ENCODE peak calls at places on chromosome 13, in eight cellular contexts. L is IMR-90, D is A549, J is H1, W is K562, Z is HepG2, A is endothelial cell of umbilical vein, O is GM12878. X is an unnamed sample.

GRCh38 chr13:107348471-107348870 is 780.5 kb upstream of the ARGLU1 start:
- DNase-seq in A (no peak), L (peak; percentile 60), O (no peak), D (no peak), W (no peak), J (no peak), Z (no peak), X (no peak)

GRCh38 chr13:36341718-36342117 is 4.5 kb downstream of the SPART start:
- DNase-seq in J (no peak), O (no peak), A (no peak), L (peak; percentile 51), D (no peak), W (no peak), Z (no peak), X (no peak)

GRCh38 chr13:99442273-99442895 is 58.9 kb upstream of the TM9SF2 start:
- DNase-seq in Z (peak; percentile 35), O (no peak), D (peak; percentile 35), L (peak; percentile 45), A (peak; percentile 58), J (no peak), W (peak; percentile 30), X (peak; percentile 39)

GRCh38 chr13:24147570-24147963 is 13.0 kb upstream of the SPATA13 start:
- DNase-seq in O (no peak), W (no peak), Z (peak; percentile 37), L (no peak), J (no peak), D (no peak), A (no peak), X (no peak)

GRCh38 chr13:110445722-110446569 is 115.6 kb downstream of the RAB20 start:
- DNase-seq in D (no peak), A (no peak), J (no peak), O (no peak), Z (no peak), W (no peak), L (peak; percentile 31), X (no peak)

GRCh38 chr13:44758595-44759221 is 182.6 kb upstream of the TSC22D1 start:
- DNase-seq in O (no peak), J (no peak), A (peak; percentile 85), Z (peak; percentile 22), L (peak; percentile 98), W (no peak), D (peak; percentile 40), X (no peak)

GRCh38 chr13:27967736-27968315 is 1.3 kb downstream of the CDX2 start:
- DNase-seq in J (no peak), A (no peak), O (no peak), Z (no peak), D (peak; percentile 39), L (no peak), W (no peak), X (no peak)

GRCh38 chr13:22073718-22074117 is 402.8 kb downstream of the FGF9 start:
- DNase-seq in A (no peak), O (peak; percentile 33), D (no peak), J (no peak), W (no peak), Z (no peak), L (no peak), X (no peak)

GRCh38 chr13:39144941-39145533 is 106.8 kb downstream of the NHLRC3 start:
- DNase-seq in Z (no peak), D (peak; percentile 52), L (peak; percentile 70), A (peak; percentile 65), O (no peak), W (peak; percentile 17), J (peak; percentile 55), X (peak; percentile 41)

GRCh38 chr13:112651750-112652511 is 37.9 kb upstream of the ATP11A start:
- DNase-seq in D (no peak), A (no peak), Z (no peak), W (no peak), L (no peak), O (no peak), J (no peak), X (no peak)

GRCh38 chr13:50224534-50224933 is 209.3 kb downstream of the KCNRG start:
- DNase-seq in D (no peak), L (peak; percentile 51), W (no peak), J (no peak), Z (no peak), O (no peak), A (no peak), X (no peak)

GRCh38 chr13:78913656-78914055 is 254.7 kb upstream of the OBI1 start:
- DNase-seq in J (no peak), L (no peak), W (no peak), O (no peak), A (no peak), Z (no peak), D (no peak), X (no peak)

GRCh38 chr13:50757021-50757420 is 86.5 kb downstream of the DLEU7 start:
- DNase-seq in O (no peak), Z (no peak), W (no peak), J (no peak), A (no peak), D (no peak), L (no peak), X (no peak)

GRCh38 chr13:112772539-112772909 is 82.7 kb downstream of the ATP11A start:
- DNase-seq in D (no peak), L (no peak), A (no peak), Z (no peak), W (no peak), J (no peak), O (no peak), X (no peak)

GRCh38 chr13:79466852-79467251 is 14.1 kb upstream of the NDFIP2 start:
- DNase-seq in J (no peak), L (no peak), O (no peak), W (no peak), D (no peak), Z (no peak), A (no peak), X (no peak)

GRCh38 chr13:44244288-44244687 is 129.3 kb upstream of the SERP2 start:
- DNase-seq in J (no peak), W (peak; percentile 25), A (no peak), D (no peak), Z (no peak), L (peak; percentile 81), O (no peak), X (peak; percentile 70)

GRCh38 chr13:43057653-43058317 is 34.4 kb downstream of the DNAJC15 start:
- DNase-seq in W (no peak), A (peak; percentile 39), Z (peak; percentile 97), J (no peak), D (no peak), L (no peak), O (no peak), X (peak; percentile 68)

GRCh38 chr13:109773276-109773675 is 13.1 kb downstream of the IRS2 start:
- DNase-seq in A (no peak), J (no peak), D (peak; percentile 50), Z (no peak), L (no peak), W (no peak), O (no peak), X (no peak)

GRCh38 chr13:78147905-78148304 is 229.3 kb upstream of the EDNRB start:
- DNase-seq in J (no peak), Z (no peak), L (peak; percentile 84), W (no peak), A (peak; percentile 75), D (peak; percentile 1), O (no peak), X (no peak)

GRCh38 chr13:102914629-102914935 is 68.8 kb downstream of the ERCC5 start:
- DNase-seq in Z (no peak), A (no peak), J (no peak), L (no peak), O (no peak), D (no peak), W (no peak), X (no peak)

DNA sequence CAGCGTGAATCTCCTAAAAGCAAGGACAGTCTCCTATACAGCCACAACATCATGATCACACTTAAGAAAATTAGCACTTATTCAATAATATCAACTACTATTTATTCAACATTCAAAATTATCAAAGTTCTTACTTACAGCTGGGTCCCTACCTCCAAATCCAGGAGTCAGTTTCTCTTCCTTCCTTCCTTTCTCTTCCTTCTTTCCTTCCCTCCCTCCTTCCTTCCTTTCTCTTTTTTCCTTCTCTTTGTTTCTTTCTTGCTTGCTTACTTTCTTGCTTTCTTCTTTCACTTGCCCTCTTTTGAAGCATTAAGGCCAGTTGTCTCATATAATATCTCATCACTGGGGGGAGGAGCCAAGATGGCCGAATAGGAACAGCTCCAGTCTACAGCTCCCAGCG is 107.6 kb downstream of the DCT start:
- DNase-seq in Z (no peak), L (no peak), D (no peak), O (no peak), A (no peak), J (no peak), W (no peak), X (no peak)
- H3K4me2 ChIP-seq in Z (no peak overlapping the region), L (no peak overlapping the region), D (no peak overlapping the region), O (no peak overlapping the region), A (no peak overlapping the region), J (no peak overlapping the region), W (no peak overlapping the region), X (no peak overlapping the region)

DNA sequence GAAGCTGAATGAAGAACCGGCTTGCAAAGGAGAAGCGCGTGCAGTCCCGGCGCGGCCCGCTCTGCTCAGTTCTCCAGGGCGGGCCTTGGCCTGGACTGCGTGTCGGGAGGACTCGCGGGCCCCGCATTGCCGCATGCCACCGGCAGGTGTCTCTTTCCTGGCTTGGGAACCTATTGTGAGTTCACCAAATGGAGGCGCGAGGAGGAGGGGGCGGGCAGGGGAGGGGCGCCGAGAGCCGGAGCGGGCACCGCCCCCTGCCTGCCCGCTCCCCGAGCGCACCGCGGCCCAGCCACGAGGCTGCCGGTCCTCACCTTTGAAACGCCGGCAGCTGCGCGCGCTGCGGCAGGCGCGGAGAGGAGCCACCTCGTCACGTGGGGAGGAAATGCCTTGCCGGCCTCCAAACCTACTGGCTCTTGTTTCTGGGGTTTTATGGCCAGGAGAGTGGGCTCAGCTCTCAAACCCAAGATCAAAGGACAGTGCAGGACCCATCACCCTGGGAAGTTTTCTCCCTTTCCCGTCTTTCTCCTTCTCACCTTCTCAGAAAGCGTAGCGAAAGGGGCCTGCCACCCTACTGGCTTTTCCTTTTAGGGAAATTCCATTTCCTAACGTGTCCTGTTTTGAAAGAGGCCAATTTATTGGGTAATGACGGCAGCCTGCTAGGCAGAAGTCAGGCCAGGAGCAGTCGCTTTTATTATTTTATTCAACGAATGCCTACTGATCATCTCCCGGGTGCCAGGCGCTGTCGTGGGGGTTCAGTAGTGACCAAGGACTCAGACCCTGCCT is 13.8 kb upstream of the UBE2L5 start:
- DNase-seq in L (peak; percentile 79), Z (peak; percentile 86), A (peak; percentile 94), W (peak; percentile 90), D (peak; percentile 91), O (no peak), J (peak; percentile 97), X (no peak)
- TF ChIP-seq POLR2A in L (no peak), Z (no peak), A (peak; percentile 34), W (no peak), D (peak; percentile 57), O (peak; percentile 62), J (no peak), X (no peak)

DNA sequence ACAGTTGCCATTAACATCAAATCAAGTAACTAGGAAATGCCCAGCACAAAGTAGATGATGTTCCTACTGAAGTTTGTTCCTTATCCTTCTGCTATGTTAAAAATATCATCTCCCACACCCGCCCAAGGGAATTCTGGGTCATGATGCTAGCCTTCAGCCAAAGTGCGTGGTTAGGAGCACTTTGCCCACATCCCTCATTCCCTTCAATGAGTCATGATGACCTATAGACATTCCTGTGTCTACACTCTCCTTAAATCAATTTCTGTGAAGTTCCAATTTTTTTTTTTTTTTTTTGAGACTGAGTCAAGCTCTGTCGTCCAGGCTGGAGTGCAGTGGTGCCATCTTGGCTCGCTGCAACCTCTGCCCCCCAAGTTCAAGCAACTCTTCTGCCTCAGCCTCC is 17.0 kb downstream of the RXFP2 start:
- DNase-seq in D (no peak), O (no peak), L (peak; percentile 94), A (no peak), W (no peak), J (no peak), Z (no peak), X (no peak)
- H3K4me2 ChIP-seq in D (no peak overlapping the region), O (no peak overlapping the region), L (peak overlapping the region; percentile 18), A (no peak overlapping the region), W (no peak overlapping the region), J (no peak overlapping the region), Z (no peak overlapping the region), X (no peak overlapping the region)

GRCh38 chr13:48976677-48977625 is 1.2 kb downstream of the FNDC3A start:
- DNase-seq in A (peak; percentile 70), L (no peak), Z (peak; percentile 73), D (peak; percentile 3), W (no peak), J (no peak), O (no peak), X (no peak)
- TF ChIP-seq POLR2A in A (no peak), L (no peak), Z (peak; percentile 75), D (no peak), W (no peak), J (no peak), O (no peak), X (no peak)

X was measured in HCT116.